ENCODE peak calls at places on chromosomes 6 and 20, in nine cellular contexts. P is stimulated activated CD8-positive, alpha-beta memory T cell treated with anti-CD3 and anti-CD28 coated beads, Interleukin-2, amount 100 ng/mL, for 48 hours; V is left lobe of liver; Y is NCI-H1092 treated with DMSO at 0.1 percent for 48 hours; T is activated T-helper 9 cell treated with anti-CD3 and anti-CD28 coated beads, Interleukin-2, amount 50 U/mL, for 16 hours; C is B cell; Q is astrocyte of the cerebellum; D is ovary; W is NCI-H1105 treated with DMSO at 0.1 percent for 48 hours. F is an unnamed sample.

GRCh38 chr6:15148356-15149058 is 97.4 kb upstream of the JARID2 start:
- DNase-seq in P (no peak), V (no peak), Y (no peak), T (no peak), C (no peak), Q (peak), D (no peak), W (no peak), F (no peak)

GRCh38 chr6:11711644-11711993 is 67.0 kb downstream of the ADTRP start:
- DNase-seq in P (peak), V (no peak), Y (no peak), T (peak), C (no peak), Q (no peak), D (no peak), W (no peak), F (no peak)

GRCh38 chr6:166365806-166366205 is 16.9 kb downstream of the MPC1 start:
- DNase-seq in P (no peak), V (no peak), Y (no peak), T (no peak), C (no peak), Q (no peak), D (no peak), W (no peak), F (no peak)

GRCh38 chr6:111832833-111833418 is 40.3 kb downstream of the FYN start:
- DNase-seq in P (no peak), V (no peak), Y (no peak), T (no peak), C (no peak), Q (no peak), D (no peak), W (no peak), F (no peak)

GRCh38 chr6:10400330-10400729 is 14.5 kb downstream of the TFAP2A start:
- DNase-seq in P (no peak), V (no peak), Y (no peak), T (no peak), C (no peak), Q (no peak), D (no peak), W (no peak), F (no peak)

GRCh38 chr6:119308994-119309657 is 40.4 kb downstream of the MAN1A1 start:
- DNase-seq in P (no peak), V (no peak), Y (no peak), T (no peak), C (no peak), Q (no peak), D (no peak), W (no peak), F (no peak)

GRCh38 chr20:4913147-4913546 is 88.2 kb downstream of the SLC23A2 start:
- DNase-seq in P (no peak), V (no peak), Y (no peak), T (no peak), C (no peak), Q (no peak), D (no peak), W (no peak), F (no peak)

GRCh38 chr6:159655409-159655988 is 37.5 kb downstream of the SOD2 start:
- DNase-seq in P (no peak), V (no peak), Y (no peak), T (no peak), C (no peak), Q (no peak), D (no peak), W (no peak), F (no peak)

GRCh38 chr6:157987788-157988699 is 6.4 kb downstream of the SYNJ2 start:
- DNase-seq in P (no peak), V (no peak), Y (no peak), T (no peak), C (no peak), Q (no peak), D (no peak), W (no peak), F (no peak)

GRCh38 chr6:149925974-149926777 is 3.3 kb upstream of the RAET1G start:
- DNase-seq in P (peak), V (peak), Y (peak), T (peak), C (peak), Q (peak), D (peak), W (peak), F (peak)

GRCh38 chr20:1324598-1325172 is 4.3 kb downstream of the SDCBP2 start:
- DNase-seq in P (no peak), V (peak), Y (no peak), T (peak), C (no peak), Q (no peak), D (no peak), W (no peak), F (peak)

GRCh38 chr6:31495580-31495979 is 2.4 kb upstream of the MICB start:
- DNase-seq in P (no peak), V (no peak), Y (no peak), T (no peak), C (no peak), Q (no peak), D (no peak), W (no peak), F (no peak)

GRCh38 chr20:59320850-59321631 is 20.6 kb downstream of the EDN3 start:
- DNase-seq in P (no peak), V (no peak), Y (no peak), T (no peak), C (no peak), Q (no peak), D (no peak), W (no peak), F (no peak)

GRCh38 chr20:25539742-25540201 is 45.6 kb downstream of the NINL start:
- DNase-seq in P (no peak), V (no peak), Y (no peak), T (no peak), C (no peak), Q (no peak), D (no peak), W (no peak), F (no peak)

GRCh38 chr6:1625926-1626413 is 16.3 kb downstream of the FOXC1 start:
- DNase-seq in P (no peak), V (no peak), Y (no peak), T (no peak), C (no peak), Q (no peak), D (no peak), W (no peak), F (no peak)

GRCh38 chr20:645318-646106 is 7.5 kb downstream of the SRXN1 start:
- DNase-seq in P (peak), V (peak), Y (peak), T (peak), C (peak), Q (peak), D (peak), W (peak), F (peak)

GRCh38 chr6:52937908-52938307 is 28.4 kb upstream of the GSTA3 start:
- DNase-seq in P (no peak), V (no peak), Y (no peak), T (no peak), C (no peak), Q (no peak), D (no peak), W (no peak), F (no peak)

GRCh38 chr6:42199106-42199981 is 4.6 kb upstream of the GUCA1B start:
- DNase-seq in P (no peak), V (no peak), Y (peak), T (no peak), C (no peak), Q (peak), D (no peak), W (no peak), F (no peak)

GRCh38 chr20:51136326-51136725 is 113.4 kb upstream of the KCNG1 start:
- DNase-seq in P (no peak), V (no peak), Y (no peak), T (no peak), C (no peak), Q (no peak), D (no peak), W (no peak), F (no peak)

GRCh38 chr6:170031096-170031471 is 259.8 kb downstream of the DLL1 start:
- DNase-seq in P (no peak), V (peak), Y (peak), T (no peak), C (no peak), Q (no peak), D (no peak), W (peak), F (peak)

GRCh38 chr6:32105433-32105832 is 3.7 kb downstream of the TNXB start:
- DNase-seq in P (no peak), V (no peak), Y (no peak), T (no peak), C (no peak), Q (no peak), D (no peak), W (no peak), F (no peak)

GRCh38 chr20:34334654-34335407 is 28.2 kb upstream of the ITCH start:
- DNase-seq in P (no peak), V (no peak), Y (no peak), T (no peak), C (no peak), Q (no peak), D (no peak), W (no peak), F (peak)

GRCh38 chr6:30238178-30238795 is 25.1 kb upstream of the TRIM26 start:
- DNase-seq in P (no peak), V (no peak), Y (no peak), T (no peak), C (peak), Q (no peak), D (no peak), W (peak), F (no peak)

GRCh38 chr6:35181313-35181932 is 32.3 kb upstream of the SCUBE3 start:
- DNase-seq in P (no peak), V (no peak), Y (no peak), T (no peak), C (no peak), Q (no peak), D (no peak), W (no peak), F (no peak)

GRCh38 chr6:69286341-69286740 is 510.5 kb downstream of the LMBRD1 start:
- DNase-seq in P (no peak), V (no peak), Y (peak), T (no peak), C (no peak), Q (no peak), D (no peak), W (peak), F (no peak)

GRCh38 chr6:14464049-14464448 is 346.5 kb downstream of the CD83 start:
- DNase-seq in P (no peak), V (no peak), Y (no peak), T (no peak), C (no peak), Q (no peak), D (no peak), W (no peak), F (no peak)

GRCh38 chr6:109595998-109596397 is 95.0 kb downstream of the AK9 start:
- DNase-seq in P (no peak), V (no peak), Y (peak), T (no peak), C (peak), Q (no peak), D (no peak), W (no peak), F (no peak)

GRCh38 chr6:139888691-139889122 is 514.3 kb upstream of the CITED2 start:
- DNase-seq in P (no peak), V (no peak), Y (no peak), T (no peak), C (no peak), Q (no peak), D (no peak), W (no peak), F (no peak)

F was measured in right lobe of liver.